ENCODE peak calls at places on chromosomes 11 and 22, in eight cellular contexts. T is GM06990, C is uterus, X is pancreas, I is WTC11, A is foreskin fibroblast, Y is heart right ventricle, G is psoas muscle. J is an unnamed sample.

GRCh38 chr22:20552913-20553401 is 45.5 kb downstream of the MED15 start:
- DNase-seq in T (no peak), C (peak; percentile 28), X (no peak), I (no peak), A (peak; percentile 44), Y (no peak), G (no peak), J (no peak)

GRCh38 chr11:122202161-122202950 is 86.3 kb upstream of the BLID start:
- DNase-seq in T (no peak), C (peak; percentile 30), X (no peak), I (peak; percentile 12), A (peak; percentile 92), Y (peak; percentile 20), G (no peak), J (no peak)

GRCh38 chr11:114395776-114396175 is 4.5 kb downstream of the C11orf71 start:
- DNase-seq in T (no peak), C (no peak), X (no peak), I (peak; percentile 26), A (peak; percentile 31), Y (no peak), G (no peak), J (no peak)

GRCh38 chr11:47270331-47271271 is 668 bp downstream of the MADD start:
- DNase-seq in T (peak; percentile 24), C (no peak), X (peak; percentile 36), I (no peak), A (peak; percentile 64), Y (no peak), G (no peak), J (peak; percentile 43)

GRCh38 chr11:44243633-44244343 is 66.2 kb downstream of the ALX4 start:
- DNase-seq in T (no peak), C (no peak), X (no peak), I (peak; percentile 55), A (peak; percentile 36), Y (no peak), G (no peak), J (no peak)

GRCh38 chr11:74474316-74474715 is 7.0 kb upstream of the KCNE3 start:
- DNase-seq in T (no peak), C (peak; percentile 32), X (no peak), I (no peak), A (no peak), Y (peak; percentile 20), G (no peak), J (no peak)

GRCh38 chr11:33291004-33291777 is 34.0 kb downstream of the HIPK3 start:
- DNase-seq in T (peak; percentile 20), C (no peak), X (no peak), I (no peak), A (no peak), Y (no peak), G (no peak), J (peak; percentile 61)

GRCh38 chr22:22682807-22683667 is 38.6 kb downstream of the GGTLC2 start:
- DNase-seq in T (no peak), C (no peak), X (no peak), I (no peak), A (peak; percentile 57), Y (no peak), G (no peak), J (no peak)

GRCh38 chr22:48820481-48821345 is 1007.0 kb downstream of the BRD1 start:
- DNase-seq in T (no peak), C (no peak), X (no peak), I (no peak), A (no peak), Y (no peak), G (no peak), J (no peak)

GRCh38 chr22:17980638-17981051 is 43.7 kb downstream of the MICAL3 start:
- DNase-seq in T (peak; percentile 32), C (no peak), X (no peak), I (no peak), A (peak; percentile 51), Y (peak; percentile 33), G (peak; percentile 32), J (no peak)

GRCh38 chr11:48900131-48900800 is 83.4 kb downstream of the TRIM51G start:
- DNase-seq in T (no peak), C (peak; percentile 6), X (no peak), I (peak; percentile 1), A (no peak), Y (no peak), G (peak; percentile 8), J (no peak)

GRCh38 chr11:4118107-4118506 is 23.5 kb downstream of the RRM1 start:
- DNase-seq in T (no peak), C (no peak), X (no peak), I (no peak), A (peak; percentile 42), Y (no peak), G (no peak), J (no peak)

GRCh38 chr11:36454991-36455611 is 55.0 kb downstream of the TRAF6 start:
- DNase-seq in T (no peak), C (peak; percentile 29), X (no peak), I (peak; percentile 21), A (no peak), Y (peak; percentile 23), G (no peak), J (no peak)

GRCh38 chr22:39362271-39362670 is 12.5 kb downstream of the SYNGR1 start:
- DNase-seq in T (no peak), C (no peak), X (no peak), I (no peak), A (peak; percentile 68), Y (no peak), G (no peak), J (no peak)

GRCh38 chr11:44875056-44875455 is 75.6 kb downstream of the TP53I11 start:
- DNase-seq in T (no peak), C (no peak), X (no peak), I (no peak), A (no peak), Y (no peak), G (no peak), J (no peak)

GRCh38 chr22:29311468-29312217 is 3.9 kb downstream of the RASL10A start:
- DNase-seq in T (no peak), C (peak; percentile 43), X (no peak), I (no peak), A (no peak), Y (peak; percentile 55), G (no peak), J (no peak)

GRCh38 chr11:111978028-111978771 is 41.1 kb downstream of the DIXDC1 start:
- DNase-seq in T (no peak), C (peak; percentile 73), X (no peak), I (peak; percentile 56), A (peak; percentile 86), Y (peak; percentile 28), G (peak; percentile 35), J (no peak)

GRCh38 chr22:47168900-47169800 is 406.7 kb downstream of the TBC1D22A start:
- DNase-seq in T (peak; percentile 1), C (peak; percentile 9), X (peak; percentile 16), I (peak; percentile 68), A (no peak), Y (peak; percentile 12), G (peak; percentile 9), J (no peak)

GRCh38 chr11:83971063-83971462 is 684.9 kb upstream of the CCDC90B start:
- DNase-seq in T (no peak), C (no peak), X (no peak), I (no peak), A (no peak), Y (no peak), G (no peak), J (no peak)

GRCh38 chr22:24455039-24455438 is 27.6 kb downstream of the ADORA2A start:
- DNase-seq in T (no peak), C (no peak), X (no peak), I (no peak), A (no peak), Y (no peak), G (no peak), J (no peak)

GRCh38 chr11:14417186-14417585 is 58.2 kb upstream of the RRAS2 start:
- DNase-seq in T (no peak), C (no peak), X (no peak), I (no peak), A (peak; percentile 32), Y (no peak), G (no peak), J (no peak)

GRCh38 chr11:14422052-14422813 is 63.2 kb upstream of the RRAS2 start:
- DNase-seq in T (no peak), C (peak; percentile 85), X (peak; percentile 70), I (peak; percentile 69), A (peak; percentile 100), Y (peak; percentile 83), G (peak; percentile 92), J (no peak)

GRCh38 chr11:14420223-14420622 is 61.2 kb upstream of the RRAS2 start:
- DNase-seq in T (no peak), C (no peak), X (no peak), I (no peak), A (no peak), Y (no peak), G (no peak), J (no peak)

GRCh38 chr11:14417975-14418374 is 59.0 kb upstream of the RRAS2 start:
- DNase-seq in T (no peak), C (no peak), X (no peak), I (no peak), A (peak; percentile 81), Y (no peak), G (no peak), J (no peak)

GRCh38 chr11:14418801-14419417 is 59.9 kb upstream of the RRAS2 start:
- DNase-seq in T (no peak), C (no peak), X (no peak), I (peak; percentile 34), A (peak; percentile 53), Y (no peak), G (no peak), J (peak; percentile 22)
- TF ChIP-seq CTCF in T (peak; percentile 59), C (no peak), X (no peak), I (no peak), A (peak; percentile 23), Y (no peak), G (no peak), J (peak; percentile 62)

GRCh38 chr11:64878223-64878493 is 263 bp downstream of the EHD1 start:
- DNase-seq in T (no peak), C (no peak), X (no peak), I (no peak), A (no peak), Y (no peak), G (no peak), J (no peak)
- TF ChIP-seq CTCF in T (no peak), C (no peak), X (no peak), I (no peak), A (no peak), Y (no peak), G (no peak), J (no peak)

DNA sequence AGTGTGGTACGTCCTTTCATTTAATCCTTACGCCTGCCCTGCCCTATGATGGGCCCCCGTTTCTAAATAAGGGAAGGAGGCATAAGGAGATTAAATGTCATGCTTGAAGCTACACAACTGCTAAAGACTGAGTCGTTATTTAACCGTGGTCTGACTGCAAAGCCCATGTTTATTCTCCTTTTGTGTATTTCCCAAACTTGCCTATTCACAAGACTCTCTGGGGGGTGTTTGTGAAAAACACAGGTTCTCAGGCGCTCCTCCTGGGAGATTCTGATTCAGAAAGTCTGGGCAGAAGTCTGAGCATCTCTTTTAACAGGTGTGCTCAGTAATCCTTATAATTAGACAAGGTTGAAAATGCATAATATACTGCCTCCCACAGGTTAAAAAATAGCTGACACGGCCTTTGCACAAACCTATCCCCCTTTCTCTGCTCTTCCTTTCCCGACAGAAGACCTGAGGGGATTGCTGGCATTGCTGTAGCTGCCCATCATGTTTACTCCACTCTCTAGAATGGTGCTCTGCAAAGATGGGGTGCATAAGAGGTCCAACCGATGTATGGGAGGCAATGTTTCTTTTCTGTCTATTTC is 56.4 kb upstream of the ZBTB44 start:
- DNase-seq in T (no peak), C (no peak), X (no peak), I (no peak), A (no peak), Y (no peak), G (no peak), J (peak; percentile 38)
- TF ChIP-seq CTCF in T (peak; percentile 15), C (no peak), X (no peak), I (no peak), A (no peak), Y (no peak), G (no peak), J (peak; percentile 32)

GRCh38 chr11:71453021-71453910 is at the start of gene NADSYN1:
- DNase-seq in T (peak; percentile 96), C (peak; percentile 98), X (peak; percentile 98), I (peak; percentile 98), A (peak; percentile 99), Y (peak; percentile 99), G (peak; percentile 97), J (peak; percentile 99)
- TF ChIP-seq CTCF in T (peak; percentile 4), C (no peak), X (no peak), I (no peak), A (no peak), Y (no peak), G (no peak), J (no peak)